ENCODE peak calls at places on chromosomes 6 and 20, in four cellular contexts. B, Z, L and P are unnamed samples.
A peak's percentile ranks its signal among the peaks of the same experiment; 100 is the strongest.

GRCh38 chr6:146339716-146340115 is 203.9 kb upstream of the RAB32 start:
- DNase-seq in B (no peak), Z (no peak), L (peak; percentile 31), P (no peak)

GRCh38 chr6:118786696-118787453 is 107.1 kb upstream of the ASF1A start:
- DNase-seq in B (no peak), Z (no peak), L (no peak), P (no peak)

GRCh38 chr20:6919792-6920468 is 152.4 kb downstream of the BMP2 start:
- DNase-seq in B (no peak), Z (no peak), L (no peak), P (no peak)

GRCh38 chr6:163841733-163842132 is 427.2 kb downstream of the QKI start:
- DNase-seq in B (no peak), Z (no peak), L (no peak), P (no peak)

GRCh38 chr6:170423814-170424633 is 117.5 kb downstream of the FAM120B start:
- DNase-seq in B (no peak), Z (no peak), L (no peak), P (no peak)

GRCh38 chr6:116314878-116315277 is 35.1 kb upstream of the TSPYL1 start:
- DNase-seq in B (no peak), Z (peak; percentile 29), L (no peak), P (no peak)

GRCh38 chr6:158531970-158532369 is 27.9 kb upstream of the TMEM181 start:
- DNase-seq in B (no peak), Z (no peak), L (no peak), P (no peak)

GRCh38 chr20:23117738-23118137 is 31.6 kb upstream of the CD93 start:
- DNase-seq in B (no peak), Z (no peak), L (no peak), P (no peak)

GRCh38 chr6:151044465-151045441 is 179.3 kb downstream of the MTHFD1L start:
- DNase-seq in B (peak; percentile 49), Z (peak; percentile 98), L (peak; percentile 93), P (peak; percentile 94)

GRCh38 chr6:154537486-154537885 is 27.0 kb upstream of the CNKSR3 start:
- DNase-seq in B (no peak), Z (no peak), L (no peak), P (no peak)

GRCh38 chr6:159121387-159121955 is 47.7 kb upstream of the FNDC1 start:
- DNase-seq in B (no peak), Z (no peak), L (no peak), P (no peak)

GRCh38 chr6:130625825-130626500 is 201.2 kb upstream of the SMLR1 start:
- DNase-seq in B (no peak), Z (no peak), L (peak; percentile 17), P (no peak)

GRCh38 chr20:47785900-47786762 is 850 bp upstream of the SULF2 start:
- DNase-seq in B (peak; percentile 80), Z (peak; percentile 47), L (peak; percentile 87), P (peak; percentile 66)

GRCh38 chr20:47784256-47784598 is 1.1 kb downstream of the SULF2 start:
- DNase-seq in B (no peak), Z (no peak), L (no peak), P (no peak)

GRCh38 chr20:47785321-47785899 is at the start of gene SULF2:
- DNase-seq in B (no peak), Z (no peak), L (peak; percentile 32), P (peak; percentile 86)

GRCh38 chr20:47782920-47783552 is 2.2 kb downstream of the SULF2 start:
- DNase-seq in B (peak; percentile 10), Z (no peak), L (no peak), P (no peak)

DNA sequence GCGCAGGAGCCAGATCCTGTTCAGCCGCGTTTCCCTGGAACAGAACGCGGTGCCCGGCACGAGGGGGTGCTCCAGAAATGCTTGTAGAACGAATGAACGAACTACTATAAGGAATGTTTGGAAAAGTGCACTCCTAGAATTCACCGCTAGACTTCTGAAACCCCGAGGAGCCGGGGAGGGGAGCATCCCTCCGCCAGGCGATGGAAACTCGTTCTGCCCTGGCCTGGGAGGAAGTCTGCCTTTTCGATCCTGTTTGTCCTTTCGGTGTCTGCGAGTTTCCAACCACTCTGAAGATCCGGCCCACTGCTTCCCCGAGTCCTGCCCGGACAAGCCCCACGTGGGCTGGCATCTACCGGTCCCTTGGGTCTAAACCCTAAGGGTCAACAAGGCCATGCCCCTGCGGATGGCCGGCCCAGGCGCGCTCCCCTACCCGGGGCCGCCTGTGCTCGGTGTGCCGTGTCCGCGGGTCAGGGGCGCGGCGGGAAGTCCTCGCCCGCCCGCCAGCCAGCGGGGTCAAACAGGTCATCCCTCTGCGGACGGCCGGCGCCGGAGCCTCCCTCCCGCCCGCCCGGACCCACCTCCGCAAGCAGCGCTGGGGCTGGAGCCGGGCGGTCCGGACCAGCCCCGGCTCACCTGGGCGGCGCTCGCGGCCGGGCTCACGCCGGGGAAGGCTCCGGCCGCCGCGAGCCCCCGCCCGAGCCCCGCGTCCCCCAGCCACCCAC is 521 bp downstream of the SULF2 start:
- DNase-seq in B (peak; percentile 80), Z (no peak), L (peak; percentile 67), P (peak; percentile 60)
- H3K4me3 ChIP-seq in B (peak overlapping the region; percentile 69), Z (no peak overlapping the region), L (peak overlapping the region; percentile 70), P (peak overlapping the region; percentile 35)

GRCh38 chr20:2654384-2654822 is 2.0 kb downstream of the NOP56 start:
- DNase-seq in B (no peak), Z (no peak), L (no peak), P (no peak)
- H3K4me3 ChIP-seq in B (peak overlapping the region; percentile 78), Z (no peak overlapping the region), L (peak overlapping the region; percentile 97), P (no peak overlapping the region)

GRCh38 chr6:36623547-36624459 is 29.6 kb downstream of the SRSF3 start:
- DNase-seq in B (peak; percentile 74), Z (peak; percentile 90), L (peak; percentile 89), P (peak; percentile 87)
- H3K4me3 ChIP-seq in B (no peak overlapping the region), Z (no peak overlapping the region), L (no peak overlapping the region), P (no peak overlapping the region)

DNA sequence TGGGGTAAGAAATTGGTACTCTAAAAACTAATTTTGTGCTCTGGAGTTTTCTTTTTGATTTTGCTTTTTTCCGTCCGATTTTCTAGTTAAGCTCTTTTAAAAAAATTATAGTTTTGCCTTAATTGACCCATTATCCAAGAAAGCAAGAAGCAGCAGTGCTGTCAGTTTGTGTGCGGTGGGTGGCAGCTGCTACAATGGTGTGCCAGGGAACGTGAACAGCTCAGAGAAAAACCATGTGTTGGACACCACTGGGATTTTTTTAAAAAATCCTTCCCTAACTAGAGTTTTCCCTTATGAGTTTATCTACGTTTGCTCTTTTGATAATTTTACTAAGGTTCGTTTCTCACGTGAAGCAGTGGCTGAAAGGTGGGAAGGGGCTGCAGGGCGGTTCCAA is 8.0 kb downstream of the MAP3K5 start:
- DNase-seq in B (no peak), Z (no peak), L (no peak), P (no peak)
- H3K4me3 ChIP-seq in B (no peak overlapping the region), Z (no peak overlapping the region), L (no peak overlapping the region), P (no peak overlapping the region)

DNA sequence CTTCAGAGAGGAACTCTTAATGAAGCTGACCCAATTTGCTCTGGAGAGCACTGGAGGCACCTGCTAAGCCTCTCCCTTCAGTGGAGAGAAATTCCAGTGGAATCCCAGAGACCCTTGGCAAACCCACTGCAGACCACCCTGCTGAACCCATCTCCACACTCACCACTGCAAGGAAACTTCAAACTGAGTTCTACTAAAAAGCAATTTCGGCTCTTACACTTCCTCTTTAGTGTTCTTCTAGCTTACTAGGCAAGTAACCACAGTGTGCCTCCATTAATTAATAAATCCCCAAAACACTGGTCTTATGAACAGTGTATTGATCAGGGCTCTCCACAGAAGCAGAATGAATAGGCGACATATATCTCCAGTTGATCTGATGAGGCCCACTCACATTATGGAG is 43.0 kb upstream of the HLA-E start:
- DNase-seq in B (no peak), Z (no peak), L (no peak), P (no peak)
- H3K4me3 ChIP-seq in B (no peak overlapping the region), Z (no peak overlapping the region), L (no peak overlapping the region), P (no peak overlapping the region)